ENCODE peak calls at places on chromosomes 2 and 18, in five cellular contexts. D is HEK293T, Y is SK-N-SH, F is K562, K is GM12878. A is an unnamed sample.

GRCh38 chr18:78073275-78073674 is 823.6 kb downstream of the GALR1 start:
- DNase-seq in F (peak), K (no peak), Y (no peak), D (no peak), A (no peak)

GRCh38 chr18:63980027-63980426 is 10.1 kb downstream of the SERPINB8 start:
- DNase-seq in F (no peak), K (no peak), Y (no peak), D (no peak), A (no peak)

GRCh38 chr2:137173514-137173913 is 408.2 kb downstream of the THSD7B start:
- DNase-seq in Y (no peak), D (peak), F (no peak), K (peak), A (peak)

GRCh38 chr2:105641389-105641811 is 103.3 kb upstream of the NCK2 start:
- DNase-seq in Y (peak), K (no peak), F (peak), D (no peak), A (no peak)

GRCh38 chr2:132503621-132504200 is 87.1 kb downstream of the GPR39 start:
- DNase-seq in K (no peak), Y (no peak), D (no peak), F (peak), A (no peak)

GRCh38 chr2:49934481-49934880 is 780.2 kb upstream of the FSHR start:
- DNase-seq in K (no peak), Y (no peak), D (no peak), F (no peak), A (no peak)

GRCh38 chr2:120338015-120338414 is 7.9 kb upstream of the INHBB start:
- DNase-seq in F (no peak), K (no peak), Y (no peak), D (no peak), A (no peak)

GRCh38 chr2:216634317-216635148 is 1.3 kb downstream of the IGFBP2 start:
- DNase-seq in Y (peak), F (no peak), D (no peak), K (no peak), A (no peak)

GRCh38 chr2:180279581-180279980 is 272.5 kb upstream of the CWC22 start:
- DNase-seq in K (no peak), D (no peak), Y (no peak), F (no peak), A (no peak)

GRCh38 chr2:98910349-98911125 is 25.5 kb downstream of the CRACDL start:
- DNase-seq in D (no peak), Y (no peak), K (no peak), F (no peak), A (no peak)

GRCh38 chr2:234761910-234762309 is 189.9 kb upstream of the SH3BP4 start:
- DNase-seq in K (no peak), Y (peak), D (no peak), F (no peak), A (no peak)

GRCh38 chr2:217363470-217363869 is 503.6 kb upstream of the TNP1 start:
- DNase-seq in D (no peak), K (no peak), F (no peak), Y (no peak), A (no peak)

GRCh38 chr2:195813401-195813800 is 156.4 kb downstream of the SLC39A10 start:
- DNase-seq in K (no peak), F (no peak), Y (no peak), D (no peak), A (no peak)

GRCh38 chr2:158034198-158034831 is 67.4 kb upstream of the UPP2 start:
- DNase-seq in Y (peak), D (peak), K (no peak), F (peak), A (peak)

GRCh38 chr18:59048378-59048777 is 91.3 kb upstream of the SEC11C start:
- DNase-seq in K (no peak), Y (no peak), F (no peak), D (no peak), A (no peak)

GRCh38 chr2:10493636-10494281 is 45.6 kb upstream of the ODC1 start:
- DNase-seq in K (peak), D (no peak), Y (no peak), F (no peak), A (peak)
- TF ChIP-seq FOXM1 in K (no peak), D (no peak), Y (no peak), F (no peak), A (no peak)

DNA sequence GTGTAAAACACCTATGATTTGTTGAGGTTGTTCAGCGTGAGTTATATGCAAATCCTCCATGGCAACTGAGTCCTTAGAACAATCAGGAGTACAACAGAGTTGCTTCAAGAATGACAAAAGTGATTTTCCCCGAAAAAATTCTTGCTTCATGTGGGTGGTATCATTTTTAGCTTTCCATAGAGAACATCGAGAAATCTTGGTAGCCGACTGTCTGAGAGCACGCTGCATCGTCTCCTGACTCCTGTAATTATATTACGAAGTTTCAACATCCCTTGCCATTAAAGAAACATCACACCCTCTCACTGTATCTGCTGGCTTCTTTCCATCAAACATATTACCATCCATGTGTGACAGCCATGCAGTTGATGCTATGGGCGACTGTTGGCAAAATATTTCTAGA is 311.3 kb downstream of the CMPK2 start:
- DNase-seq in F (no peak), D (no peak), K (no peak), Y (no peak), A (no peak)
- TF ChIP-seq FOXM1 in F (no peak), D (no peak), K (no peak), Y (no peak), A (no peak)

GRCh38 chr2:37325625-37326071 is 1.0 kb upstream of the PRKD3 start:
- DNase-seq in K (no peak), Y (no peak), F (peak), D (no peak), A (no peak)
- TF ChIP-seq FOXM1 in K (no peak), Y (no peak), F (no peak), D (no peak), A (no peak)

DNA sequence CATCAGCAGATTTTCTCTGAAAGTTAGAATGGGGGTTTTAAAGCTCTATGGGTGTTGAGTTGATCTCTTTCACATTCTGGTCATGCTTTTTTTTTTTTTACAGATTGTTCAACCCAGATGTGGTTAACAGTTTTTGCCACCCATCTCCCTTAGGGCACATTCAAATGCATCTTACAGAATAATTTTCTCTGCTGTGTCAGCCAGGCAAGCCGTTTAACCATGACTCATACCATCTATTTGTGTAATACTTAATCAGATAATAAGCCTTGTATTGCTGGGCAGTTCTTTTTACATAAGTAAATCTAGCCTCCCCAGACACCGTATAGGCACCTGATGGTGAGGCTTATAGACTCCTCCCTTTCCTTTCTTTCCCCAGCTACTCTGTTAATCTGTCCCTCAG is 62.0 kb downstream of the TGIF1 start:
- DNase-seq in F (peak), Y (peak), K (no peak), D (no peak), A (no peak)
- TF ChIP-seq FOXM1 in F (peak), Y (no peak), K (no peak), D (no peak), A (no peak)

GRCh38 chr2:55089716-55090115 is 39.5 kb upstream of the RTN4 start:
- DNase-seq in F (no peak), K (no peak), Y (no peak), D (no peak), A (no peak)

GRCh38 chr2:55093381-55093780 is 43.1 kb upstream of the RTN4 start:
- DNase-seq in F (no peak), D (no peak), Y (no peak), K (no peak), A (no peak)

GRCh38 chr2:55088400-55088799 is 38.1 kb upstream of the RTN4 start:
- DNase-seq in D (no peak), Y (no peak), F (no peak), K (no peak), A (no peak)

GRCh38 chr2:55092439-55092838 is 42.2 kb upstream of the RTN4 start:
- DNase-seq in F (no peak), K (no peak), D (no peak), Y (no peak), A (no peak)

DNA sequence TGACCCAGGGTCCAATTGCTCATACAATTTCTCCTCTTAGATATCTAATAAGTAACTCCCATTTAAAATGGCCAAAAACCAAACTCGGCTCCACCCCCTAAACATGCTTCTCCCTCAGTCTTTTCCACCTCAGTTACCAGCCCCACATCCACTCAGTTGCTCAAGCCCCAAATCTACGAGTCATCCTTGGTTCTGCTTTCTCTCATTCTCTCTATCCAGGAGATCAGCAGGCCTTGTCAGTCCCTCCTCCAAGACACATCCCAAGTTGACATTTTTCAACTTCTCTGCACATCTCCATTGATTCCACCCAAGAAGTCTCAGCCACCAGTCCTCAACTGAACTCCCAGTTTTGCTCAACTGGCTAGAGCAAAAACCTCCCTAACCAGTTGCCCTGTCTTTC is 40.5 kb upstream of the RTN4 start:
- DNase-seq in Y (no peak), D (no peak), F (peak), K (no peak), A (no peak)
- TF ChIP-seq FOXM1 in Y (no peak), D (no peak), F (no peak), K (no peak), A (no peak)

DNA sequence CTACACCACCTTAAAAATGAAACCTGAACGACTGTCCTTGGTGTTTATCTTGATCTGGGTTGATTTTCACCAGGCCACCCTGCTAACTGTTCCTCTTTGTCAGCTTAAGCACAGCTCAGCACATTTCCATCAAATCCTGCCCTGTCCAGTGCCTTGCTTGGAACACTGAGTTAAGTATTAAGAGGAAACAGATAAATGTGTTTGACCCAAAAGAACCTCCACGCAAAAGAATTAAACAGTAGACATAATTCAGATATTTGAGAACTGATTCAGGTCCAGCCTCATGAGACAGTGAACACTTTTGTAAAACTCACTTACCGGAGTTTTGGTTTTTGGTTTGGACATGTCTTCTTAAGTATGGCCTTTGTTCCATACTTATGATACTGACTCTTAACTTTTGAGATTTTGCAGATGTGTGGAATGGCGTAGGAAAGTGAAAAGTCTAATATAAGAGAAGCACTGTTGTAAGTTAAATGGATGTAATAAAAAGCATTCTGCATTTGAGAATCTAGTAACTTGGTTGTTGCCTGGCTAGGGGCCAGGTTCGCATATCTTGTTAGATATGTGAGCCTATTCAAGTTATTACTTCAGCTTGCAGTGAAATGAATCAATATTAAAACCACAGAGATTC is 88.9 kb upstream of the SERPINE2 start:
- DNase-seq in D (no peak), Y (no peak), F (no peak), K (no peak), A (no peak)
- TF ChIP-seq FOXM1 in D (no peak), Y (no peak), F (no peak), K (no peak), A (no peak)

A was measured in HepG2.